ENCODE peak calls at places on chromosomes 13 and 19, in five cellular contexts. S, P, J, Z and A are unnamed samples. For H3K4me1, the result is how much of the 10 kb centered on the place peaks cover.

GRCh38 chr19:31351212-31352193 is 2.3 kb upstream of the TSHZ3 start:
- DNase-seq in Z (peak), S (no peak), P (peak), J (peak), A (no peak)

GRCh38 chr13:45690636-45691035 is 11.5 kb upstream of the CBY2 start:
- DNase-seq in P (no peak), Z (no peak), S (no peak), J (no peak), A (no peak)

GRCh38 chr19:18999016-18999758 is 34.1 kb downstream of the SUGP2 start:
- DNase-seq in Z (no peak), S (no peak), P (no peak), J (no peak), A (no peak)

GRCh38 chr13:44058067-44058466 is 178.4 kb downstream of the LACC1 start:
- DNase-seq in J (no peak), Z (no peak), S (no peak), P (no peak), A (no peak)

GRCh38 chr13:113539176-113539575 is 45.4 kb upstream of the TFDP1 start:
- DNase-seq in Z (no peak), S (no peak), J (no peak), P (no peak), A (peak)

GRCh38 chr19:45403781-45404556 is 900 bp downstream of the PPP1R13L start:
- DNase-seq in P (peak), S (no peak), Z (peak), J (peak), A (peak)

GRCh38 chr19:54105796-54106195 is 3.1 kb downstream of the NDUFA3 start:
- DNase-seq in P (no peak), S (no peak), Z (no peak), J (no peak), A (no peak)

GRCh38 chr13:39462456-39462855 is 140.5 kb downstream of the LHFPL6 start:
- DNase-seq in S (no peak), Z (no peak), J (no peak), P (peak), A (no peak)

GRCh38 chr19:41552558-41552957 is 23.4 kb upstream of the CEACAM21 start:
- DNase-seq in Z (no peak), S (no peak), J (no peak), P (no peak), A (no peak)

GRCh38 chr13:105530468-105530867 is 1005.0 kb downstream of the EFNB2 start:
- DNase-seq in S (no peak), P (no peak), Z (no peak), J (no peak), A (no peak)

GRCh38 chr19:40414536-40415535 is 1.7 kb upstream of the PRX start:
- DNase-seq in Z (no peak), P (no peak), S (no peak), J (no peak), A (no peak)

GRCh38 chr19:33628921-33629825 is 7.4 kb downstream of the CHST8 start:
- DNase-seq in Z (no peak), P (no peak), J (no peak), S (no peak), A (peak)

GRCh38 chr19:36267061-36267845 is 52.3 kb downstream of the ZNF146 start:
- DNase-seq in J (no peak), P (no peak), S (no peak), Z (no peak), A (no peak)

GRCh38 chr13:91326156-91326555 is 21.3 kb upstream of the MIR17HG start:
- DNase-seq in P (no peak), S (no peak), J (no peak), Z (no peak), A (no peak)

GRCh38 chr13:75271851-75272250 is 210.1 kb downstream of the TBC1D4 start:
- DNase-seq in J (no peak), P (no peak), S (no peak), Z (no peak), A (no peak)

GRCh38 chr13:91245283-91245682 is 102.2 kb upstream of the MIR17HG start:
- DNase-seq in S (no peak), Z (no peak), J (no peak), P (no peak), A (no peak)

GRCh38 chr13:92103673-92104296 is 705.4 kb downstream of the GPC5 start:
- DNase-seq in P (peak), S (no peak), J (no peak), Z (peak), A (no peak)

GRCh38 chr19:52297601-52298358 is 811 bp downstream of the ZNF480 start:
- DNase-seq in S (peak), P (peak), J (no peak), Z (no peak), A (no peak)

GRCh38 chr19:10712041-10712440 is 5.8 kb upstream of the DNM2 start:
- DNase-seq in J (peak), S (no peak), Z (no peak), P (no peak), A (peak)

GRCh38 chr13:110368408-110368807 is 61.3 kb downstream of the COL4A2 start:
- DNase-seq in Z (no peak), J (no peak), P (peak), S (no peak), A (no peak)

GRCh38 chr13:93727301-93728141 is 500.9 kb downstream of the GPC6 start:
- DNase-seq in S (no peak), J (no peak), P (peak), Z (no peak), A (no peak)

GRCh38 chr13:28047784-28048388 is 52.5 kb downstream of the FLT3 start:
- DNase-seq in S (no peak), Z (no peak), P (peak), J (no peak), A (no peak)

GRCh38 chr13:72851678-72852014 is 69.7 kb downstream of the PIBF1 start:
- DNase-seq in J (no peak), Z (no peak), S (no peak), P (no peak), A (no peak)

GRCh38 chr13:44908266-44908665 is 81.0 kb downstream of the NUFIP1 start:
- DNase-seq in S (no peak), P (no peak), J (no peak), Z (no peak), A (no peak)

GRCh38 chr19:50703915-50704548 is 15.6 kb downstream of the SHANK1 start:
- DNase-seq in S (no peak), P (no peak), J (no peak), Z (no peak), A (peak)
- H3K4me2 ChIP-seq in S (no peak), P (no peak), J (no peak), Z (no peak), A (no peak)

DNA sequence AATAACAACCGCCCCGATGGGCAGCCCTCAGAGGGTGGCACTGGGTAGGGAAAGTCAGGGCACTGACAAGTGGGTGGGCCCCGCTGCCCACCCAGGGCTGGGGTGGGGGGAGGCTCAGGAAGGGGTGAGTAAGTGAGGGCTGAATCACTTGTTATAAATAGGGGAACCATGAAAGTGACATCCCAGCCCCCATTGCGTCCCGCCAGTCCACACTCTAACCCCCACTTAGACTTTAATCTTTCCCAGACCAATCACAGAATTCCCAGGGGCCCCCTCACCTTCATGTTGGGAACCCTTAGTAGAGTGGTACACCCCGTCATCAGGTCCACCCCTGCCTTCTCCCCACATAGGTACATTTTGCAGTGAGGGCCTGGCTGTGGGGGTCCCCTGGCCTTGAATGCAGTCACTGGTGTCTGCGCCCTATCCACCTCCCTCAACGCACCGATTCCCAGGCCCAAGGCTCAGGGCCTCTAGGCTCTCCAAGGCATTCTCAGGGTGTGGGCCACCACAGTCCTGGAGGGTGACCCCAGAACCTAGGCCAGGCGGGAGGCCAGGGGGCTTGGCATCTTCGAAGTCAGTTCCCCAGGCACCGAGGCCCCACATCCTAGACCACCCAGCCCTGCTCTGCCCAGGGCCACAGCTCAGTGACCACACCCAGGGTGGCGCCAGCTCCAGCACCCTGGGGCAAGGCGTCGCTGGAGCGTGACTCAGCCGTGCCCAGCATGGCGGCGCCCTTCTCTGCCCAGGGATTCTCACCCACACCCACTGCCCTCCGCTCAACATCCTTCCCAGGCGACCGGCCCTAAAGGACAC is 36.8 kb upstream of the NANOS3 start:
- DNase-seq in Z (peak), J (no peak), S (no peak), P (peak), A (peak)
- H3K4me1 ChIP-seq in Z (half or more), J (under half), S (under half), P (half or more), A (under half)

GRCh38 chr13:98722958-98723357 is 29.5 kb downstream of the SLC15A1 start:
- DNase-seq in Z (no peak), S (no peak), P (no peak), J (no peak), A (no peak)

GRCh38 chr13:98721825-98722510 is 30.5 kb downstream of the SLC15A1 start:
- DNase-seq in Z (no peak), J (no peak), P (no peak), S (no peak), A (no peak)

GRCh38 chr13:98717256-98717655 is 35.2 kb downstream of the SLC15A1 start:
- DNase-seq in J (no peak), S (no peak), Z (no peak), P (no peak), A (no peak)

GRCh38 chr13:98719527-98720250 is 32.8 kb downstream of the SLC15A1 start:
- DNase-seq in P (no peak), S (no peak), J (no peak), Z (peak), A (no peak)

DNA sequence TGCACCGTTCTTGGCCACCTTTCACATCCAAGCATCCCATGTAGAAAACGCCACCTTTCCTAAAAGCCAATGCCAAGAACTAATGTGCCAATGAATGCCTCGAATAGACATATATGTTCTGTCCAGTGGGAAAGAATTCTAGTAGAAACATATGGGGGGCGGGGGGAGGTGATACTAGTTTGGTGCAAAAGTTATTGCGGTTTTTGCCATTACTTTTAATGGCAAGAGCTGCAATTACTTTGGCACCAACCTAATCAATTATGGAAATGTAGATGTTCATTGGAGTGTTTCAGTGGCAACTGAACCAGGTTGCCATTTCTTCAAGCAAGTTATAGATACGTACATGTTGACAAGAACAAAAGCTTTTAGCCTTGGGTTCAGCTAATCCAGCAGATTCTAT is 34.6 kb downstream of the SLC15A1 start:
- DNase-seq in J (no peak), S (no peak), Z (no peak), P (no peak), A (no peak)
- H2BK12ac ChIP-seq in J (no peak), S (no peak), Z (no peak), P (no peak), A (no peak)

DNA sequence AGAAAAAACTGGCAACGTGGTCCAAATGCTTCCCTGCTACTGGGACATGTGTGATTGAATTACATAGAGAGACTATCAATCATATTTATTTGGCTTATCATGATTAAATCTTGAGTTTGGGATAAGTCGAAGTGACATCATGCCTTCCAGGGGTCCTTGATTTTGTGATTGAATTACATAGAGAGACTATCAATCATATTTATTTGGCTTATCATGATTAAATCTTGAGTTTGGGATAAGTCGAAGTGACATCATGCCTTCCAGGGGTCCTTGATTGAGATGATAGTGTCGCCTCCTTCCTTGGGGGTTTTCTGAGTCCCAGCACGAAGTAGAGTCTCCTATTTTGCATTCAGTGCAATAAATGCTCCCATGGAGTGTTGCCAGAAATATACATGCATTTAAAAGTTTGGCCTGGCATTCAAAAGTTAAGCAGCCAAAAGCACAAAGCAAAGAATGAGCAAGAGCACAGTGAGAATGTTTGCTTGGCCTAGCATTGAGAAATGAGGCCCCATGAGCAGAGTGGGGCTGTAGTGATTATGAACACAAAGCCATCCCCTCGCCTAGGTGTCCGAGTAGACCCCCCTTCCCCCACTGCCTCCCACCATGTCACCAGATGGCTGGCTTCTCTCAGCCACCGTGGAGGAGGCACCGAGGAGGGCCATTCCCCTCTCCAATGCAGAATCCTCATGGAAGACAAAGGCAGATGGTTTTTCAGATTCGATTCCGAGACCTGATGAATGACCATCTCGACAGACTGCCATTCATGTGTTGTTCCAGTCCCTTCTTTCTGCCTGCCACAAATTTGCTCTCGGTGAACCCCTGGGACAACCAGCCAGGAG is 58.7 kb upstream of the UBL3 start:
- DNase-seq in P (no peak), J (no peak), S (no peak), Z (no peak), A (no peak)
- H3K4me2 ChIP-seq in P (no peak), J (no peak), S (no peak), Z (no peak), A (no peak)